ENCODE peak calls at places on chromosomes 5 and 9, in seven cellular contexts. G, Z, X, P, L, W and A are unnamed samples.

GRCh38 chr9:32742296-32742695 is 41.0 kb upstream of the TMEM215 start:
- DNase-seq in G (no peak), Z (no peak), X (no peak), P (no peak), L (no peak), W (no peak), A (no peak)

GRCh38 chr5:175288048-175288621 is 155.8 kb downstream of the DRD1 start:
- DNase-seq in G (no peak), Z (no peak), X (no peak), P (no peak), L (peak), W (no peak), A (peak)

GRCh38 chr9:92097997-92098482 is 17.2 kb downstream of the SPTLC1 start:
- DNase-seq in G (no peak), Z (no peak), X (no peak), P (peak), L (peak), W (peak), A (no peak)

GRCh38 chr9:92655896-92656536 is 13.9 kb downstream of the IPPK start:
- DNase-seq in G (no peak), Z (no peak), X (no peak), P (no peak), L (no peak), W (no peak), A (no peak)

GRCh38 chr9:125440411-125440810 is 178.8 kb downstream of the GAPVD1 start:
- DNase-seq in G (no peak), Z (peak), X (no peak), P (no peak), L (no peak), W (no peak), A (no peak)

GRCh38 chr5:6822556-6823343 is 109.5 kb downstream of the TENT4A start:
- DNase-seq in G (no peak), Z (no peak), X (no peak), P (peak), L (no peak), W (no peak), A (no peak)

GRCh38 chr5:159341914-159342313 is 11.6 kb upstream of the IL12B start:
- DNase-seq in G (peak), Z (peak), X (peak), P (no peak), L (peak), W (no peak), A (peak)

GRCh38 chr9:1013018-1013417 is 36.6 kb downstream of the DMRT3 start:
- DNase-seq in G (peak), Z (no peak), X (no peak), P (no peak), L (no peak), W (no peak), A (no peak)

GRCh38 chr5:102796481-102796880 is 41.4 kb downstream of the PAM start:
- DNase-seq in G (no peak), Z (no peak), X (peak), P (no peak), L (no peak), W (no peak), A (no peak)

DNA sequence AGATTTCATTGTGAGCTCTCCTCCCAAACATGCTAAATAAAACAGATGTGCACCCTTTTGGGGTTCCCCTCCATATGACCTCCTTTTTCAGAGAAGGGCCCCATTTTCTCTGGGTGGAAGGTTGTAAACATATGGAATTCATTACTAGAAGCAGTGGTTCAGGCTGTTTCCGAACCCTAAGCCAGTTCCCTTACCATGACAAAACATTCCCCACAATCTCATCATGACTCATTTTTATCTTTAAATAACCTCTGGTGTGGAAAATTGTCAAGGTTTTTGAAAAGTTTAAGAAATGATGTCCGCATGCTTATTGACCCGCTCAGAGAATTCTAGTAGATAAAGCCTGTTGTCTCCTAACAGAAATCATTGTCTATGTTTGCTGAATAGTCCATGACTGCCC is 127.3 kb upstream of the PIK3R1 start:
- DNase-seq in G (no peak), Z (no peak), X (no peak), P (no peak), L (no peak), W (no peak), A (no peak)
- H3K4me2 ChIP-seq in G (no peak), Z (no peak), X (no peak), P (no peak), L (no peak), W (no peak), A (no peak)

GRCh38 chr9:20321683-20322082 is 300.6 kb downstream of the MLLT3 start:
- DNase-seq in G (no peak), Z (no peak), X (no peak), P (no peak), L (no peak), W (no peak), A (no peak)
- TF ChIP-seq REST in G (no peak), Z (no peak), X (no peak), P (no peak), L (no peak), W (no peak), A (no peak)

GRCh38 chr5:73031839-73032238 is 76.0 kb downstream of the FCHO2 start:
- DNase-seq in G (no peak), Z (peak), X (no peak), P (no peak), L (peak), W (no peak), A (no peak)

GRCh38 chr5:73030995-73031394 is 75.2 kb downstream of the FCHO2 start:
- DNase-seq in G (no peak), Z (peak), X (peak), P (peak), L (peak), W (no peak), A (peak)

GRCh38 chr5:73028991-73029540 is 73.2 kb downstream of the FCHO2 start:
- DNase-seq in G (no peak), Z (no peak), X (no peak), P (no peak), L (no peak), W (no peak), A (no peak)

GRCh38 chr5:73032635-73033034 is 76.8 kb downstream of the FCHO2 start:
- DNase-seq in G (no peak), Z (no peak), X (no peak), P (no peak), L (no peak), W (no peak), A (no peak)

GRCh38 chr5:73030531-73030930 is 74.7 kb downstream of the FCHO2 start:
- DNase-seq in G (no peak), Z (no peak), X (no peak), P (no peak), L (no peak), W (no peak), A (no peak)
- H3K4me2 ChIP-seq in G (no peak), Z (peak), X (no peak), P (peak), L (peak), W (no peak), A (peak)

DNA sequence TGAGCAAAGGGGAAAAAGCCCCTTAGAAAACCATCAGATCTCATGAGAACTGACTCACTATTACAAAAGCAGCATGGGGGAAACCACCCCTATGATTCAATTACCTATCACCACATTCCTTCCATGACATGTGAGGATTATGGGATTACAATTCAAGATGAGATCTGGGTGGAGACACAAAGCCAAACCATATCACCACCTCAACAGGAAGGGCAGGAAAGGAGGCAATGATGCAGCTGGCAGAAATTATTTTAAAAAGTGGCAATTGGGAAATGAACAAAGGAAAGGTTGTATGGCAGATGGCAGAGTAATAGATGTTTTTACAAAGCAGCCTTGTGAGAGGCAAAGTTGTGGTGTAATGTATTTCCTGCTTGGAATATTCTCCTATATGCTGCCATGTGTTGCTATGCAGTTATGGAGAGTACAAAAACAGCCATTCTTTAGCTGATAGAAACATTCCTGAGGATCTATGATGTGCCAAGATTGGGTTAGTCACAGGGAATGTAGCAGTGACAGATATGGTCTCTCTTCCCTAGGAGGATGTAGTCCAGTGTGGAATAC is 138.8 kb downstream of the SMC2 start:
- DNase-seq in G (no peak), Z (no peak), X (no peak), P (no peak), L (no peak), W (no peak), A (no peak)
- TF ChIP-seq REST in G (no peak), Z (no peak), X (no peak), P (no peak), L (no peak), W (no peak), A (no peak)